ENCODE peak calls at places on chromosomes 16 and 17, in five cellular contexts. C, X, B, L and Y are unnamed samples.

GRCh38 chr16:8855972-8856371 is 12.8 kb downstream of the CARHSP1 start:
- DNase-seq in C (no peak), X (no peak), B (no peak), L (no peak), Y (no peak)

GRCh38 chr17:80559688-80560290 is 15.2 kb downstream of the RPTOR start:
- DNase-seq in C (no peak), X (no peak), B (no peak), L (no peak), Y (no peak)

GRCh38 chr16:22912654-22913053 is 98.7 kb downstream of the HS3ST2 start:
- DNase-seq in C (no peak), X (no peak), B (no peak), L (peak), Y (no peak)

GRCh38 chr17:27896656-27897055 is 3.5 kb upstream of the LYRM9 start:
- DNase-seq in C (no peak), X (no peak), B (no peak), L (no peak), Y (no peak)

GRCh38 chr17:55735784-55736405 is 13.2 kb upstream of the TMEM100 start:
- DNase-seq in C (peak), X (peak), B (peak), L (no peak), Y (no peak)

GRCh38 chr16:82118749-82119148 is 51.3 kb downstream of the MPHOSPH6 start:
- DNase-seq in C (no peak), X (no peak), B (no peak), L (no peak), Y (no peak)

GRCh38 chr16:5615868-5616642 is 518.5 kb upstream of the EEF2KMT start:
- DNase-seq in C (peak), X (peak), B (peak), L (peak), Y (peak)

GRCh38 chr17:74803971-74804370 is 27.8 kb upstream of the NAT9 start:
- DNase-seq in C (no peak), X (no peak), B (peak), L (no peak), Y (no peak)

DNA sequence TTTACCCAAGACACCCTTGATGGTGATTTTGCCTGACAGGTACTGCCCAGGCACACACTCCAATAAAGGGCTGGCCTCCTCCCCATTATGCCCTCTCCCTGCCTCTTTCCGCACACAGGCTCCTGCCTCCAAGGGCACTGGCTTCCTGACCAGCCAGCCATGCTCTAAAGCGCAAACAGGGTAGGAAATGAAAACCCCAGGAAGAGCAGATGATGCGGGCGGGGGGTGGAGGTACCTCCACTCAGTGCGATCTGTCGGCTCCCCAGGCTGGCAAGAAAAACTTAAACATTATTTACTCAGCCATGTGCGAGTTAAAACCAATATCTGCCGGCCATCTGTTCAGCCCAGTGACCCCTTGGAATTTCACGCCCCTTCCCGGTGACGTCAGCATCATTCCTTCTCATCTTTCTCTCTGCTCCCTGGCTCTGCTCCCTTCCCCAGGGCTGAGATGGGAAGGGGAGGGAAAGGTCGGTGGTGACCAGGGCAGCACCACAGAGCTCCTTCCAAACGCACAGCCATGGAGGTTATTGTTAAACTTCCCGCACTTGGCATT is 262.5 kb downstream of the CBLN1 start:
- DNase-seq in C (no peak), X (no peak), B (no peak), L (peak), Y (no peak)
- TF ChIP-seq JUND in C (no peak), X (no peak), B (no peak), L (no peak), Y (no peak)

DNA sequence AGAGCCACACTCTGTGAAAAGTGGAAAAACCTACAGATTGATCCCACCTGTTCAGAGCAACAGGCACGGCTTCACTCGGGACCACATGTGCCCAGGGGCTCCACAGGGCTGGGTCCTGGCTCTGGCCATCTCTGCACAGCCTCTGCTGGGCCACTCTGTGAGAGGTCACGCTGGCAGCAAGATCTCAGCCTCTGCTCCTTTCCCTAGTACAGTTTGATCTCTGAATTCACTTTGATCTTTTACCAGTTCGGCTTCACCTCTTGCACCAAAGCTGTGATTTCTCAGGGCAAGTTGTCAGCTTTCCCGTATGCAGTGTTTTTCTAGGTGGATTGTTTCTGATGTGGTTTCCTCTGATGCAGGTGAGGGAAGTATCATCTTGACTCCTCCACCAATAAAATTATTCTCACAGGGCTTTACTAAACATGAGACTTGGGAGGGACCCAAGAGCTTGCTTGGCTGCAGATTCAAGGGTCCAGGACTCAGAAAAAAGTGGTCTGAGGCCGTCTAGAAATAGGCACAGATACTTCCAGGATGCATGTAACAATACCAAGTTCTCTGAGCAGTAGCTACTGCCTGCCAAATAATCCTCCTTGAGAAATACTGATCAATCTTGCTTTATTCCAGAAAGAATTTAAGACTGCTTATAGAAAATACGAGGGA is 24.0 kb upstream of the ALDH3A1 start:
- DNase-seq in C (no peak), X (no peak), B (no peak), L (no peak), Y (no peak)
- TF ChIP-seq JUND in C (no peak), X (no peak), B (no peak), L (no peak), Y (no peak)

GRCh38 chr16:2470234-2470601 is 879 bp upstream of the NTN3 start:
- DNase-seq in C (no peak), X (no peak), B (no peak), L (no peak), Y (no peak)

GRCh38 chr16:2470603-2471015 is 488 bp upstream of the NTN3 start:
- DNase-seq in C (no peak), X (no peak), B (no peak), L (no peak), Y (peak)

GRCh38 chr16:2468142-2468724 is 2.9 kb upstream of the NTN3 start:
- DNase-seq in C (no peak), X (no peak), B (peak), L (peak), Y (peak)

GRCh38 chr16:2468725-2469398 is 2.2 kb upstream of the NTN3 start:
- DNase-seq in C (no peak), X (peak), B (peak), L (peak), Y (no peak)

GRCh38 chr16:2469399-2470233 is 1.5 kb upstream of the NTN3 start:
- DNase-seq in C (no peak), X (no peak), B (no peak), L (no peak), Y (no peak)
- TF ChIP-seq JUND in C (no peak), X (no peak), B (no peak), L (no peak), Y (no peak)

GRCh38 chr16:89096768-89097527 is 3.3 kb downstream of the ACSF3 start:
- DNase-seq in C (no peak), X (no peak), B (no peak), L (no peak), Y (no peak)
- TF ChIP-seq JUND in C (no peak), X (no peak), B (no peak), L (no peak), Y (no peak)

DNA sequence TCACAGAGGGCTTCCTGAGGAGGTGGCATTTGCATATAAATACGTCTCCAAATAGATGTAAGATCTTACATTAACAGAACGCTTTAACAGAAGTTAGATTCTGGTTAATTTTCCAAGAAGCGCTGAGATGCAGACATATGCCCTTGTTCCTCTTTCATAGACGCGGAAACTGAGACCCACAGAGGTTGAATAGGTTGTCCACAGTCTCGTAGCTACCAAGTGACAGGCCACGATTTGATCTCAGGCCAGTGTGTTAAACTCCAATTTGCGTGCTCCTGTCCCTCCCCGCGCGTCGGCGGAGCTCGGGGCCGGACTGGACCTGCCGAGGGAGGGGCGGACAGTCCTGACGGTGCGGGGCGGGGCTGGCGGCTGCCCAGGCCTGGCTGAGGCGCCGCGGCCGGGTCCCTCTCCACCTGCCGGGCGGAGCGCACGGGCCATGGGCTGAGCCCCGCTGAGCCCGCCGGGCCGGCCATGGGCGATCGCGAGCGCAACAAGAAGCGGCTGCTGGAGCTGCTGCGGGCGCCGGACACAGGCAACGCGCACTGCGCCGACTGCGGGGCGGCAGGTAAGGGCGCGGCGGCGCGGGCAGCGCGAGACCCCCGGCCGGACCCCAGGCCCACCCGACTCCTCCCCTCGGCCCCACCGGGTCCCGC is at the start of gene ADAP2:
- DNase-seq in C (peak), X (peak), B (peak), L (peak), Y (peak)
- TF ChIP-seq JUND in C (no peak), X (no peak), B (no peak), L (no peak), Y (no peak)

GRCh38 chr17:42657824-42658588 is 1.1 kb upstream of the TUBG2 start:
- DNase-seq in C (no peak), X (no peak), B (no peak), L (no peak), Y (no peak)

GRCh38 chr17:42653179-42654124 is 5.6 kb upstream of the TUBG2 start:
- DNase-seq in C (no peak), X (peak), B (peak), L (peak), Y (no peak)

GRCh38 chr17:42659079-42659931 is at the start of gene TUBG2:
- DNase-seq in C (peak), X (no peak), B (peak), L (peak), Y (peak)

GRCh38 chr17:42651392-42651791 is 7.7 kb upstream of the TUBG2 start:
- DNase-seq in C (no peak), X (no peak), B (no peak), L (no peak), Y (no peak)

GRCh38 chr17:42655528-42655927 is 3.6 kb upstream of the TUBG2 start:
- DNase-seq in C (no peak), X (no peak), B (no peak), L (no peak), Y (no peak)
- TF ChIP-seq JUND in C (no peak), X (no peak), B (no peak), L (no peak), Y (no peak)

GRCh38 chr16:25625620-25626019 is 66.1 kb upstream of the HS3ST4 start:
- DNase-seq in C (no peak), X (no peak), B (no peak), L (no peak), Y (no peak)
- TF ChIP-seq JUND in C (no peak), X (no peak), B (no peak), L (no peak), Y (no peak)

GRCh38 chr17:61556224-61557188 is 34.5 kb downstream of the NACA2 start:
- DNase-seq in C (no peak), X (no peak), B (peak), L (no peak), Y (peak)
- TF ChIP-seq JUND in C (peak), X (no peak), B (no peak), L (no peak), Y (no peak)